ENCODE peak calls at places on chromosomes 11 and 22, in nine cellular contexts. One of them, this sample, is unnamed.

GRCh38 chr22:46914916-46915894 is 152.8 kb downstream of the TBC1D22A start:
- DNase-seq in GF-D8: no peak
- DNase-seq in hypothalamus: no peak
- DNase-seq in stimulated activated CD8-positive, alpha-beta memory T cell treated with anti-CD3 and anti-CD28 coated beads, Interleukin-15, amount 100 ng/mL, for 24 hours: no peak
- DNase-seq in AG20443: no peak
- DNase-seq in iPS DF 19.7: no peak
- DNase-seq in iPS-NIHi11: no peak
- DNase-seq in NCI-H524 treated with DMSO at 0.1 percent for 48 hours: no peak
- DNase-seq in T1000: no peak
- DNase-seq in this sample: no peak

GRCh38 chr11:118314985-118315384 is 10.5 kb downstream of the CD3E start:
- DNase-seq in iPS DF 19.7: no peak
- DNase-seq in hypothalamus: no peak
- DNase-seq in GF-D8: no peak
- DNase-seq in T1000: no peak
- DNase-seq in stimulated activated CD8-positive, alpha-beta memory T cell treated with anti-CD3 and anti-CD28 coated beads, Interleukin-15, amount 100 ng/mL, for 24 hours: no peak
- DNase-seq in iPS-NIHi11: no peak
- DNase-seq in AG20443: no peak
- DNase-seq in NCI-H524 treated with DMSO at 0.1 percent for 48 hours: no peak
- DNase-seq in this sample: no peak

GRCh38 chr11:8382436-8383053 is 118.9 kb upstream of the LMO1 start:
- DNase-seq in hypothalamus: no peak
- DNase-seq in GF-D8: no peak
- DNase-seq in iPS DF 19.7: no peak
- DNase-seq in stimulated activated CD8-positive, alpha-beta memory T cell treated with anti-CD3 and anti-CD28 coated beads, Interleukin-15, amount 100 ng/mL, for 24 hours: no peak
- DNase-seq in T1000: peak
- DNase-seq in iPS-NIHi11: no peak
- DNase-seq in AG20443: peak
- DNase-seq in NCI-H524 treated with DMSO at 0.1 percent for 48 hours: no peak
- DNase-seq in this sample: no peak

GRCh38 chr22:48851933-48852549 is 975.6 kb downstream of the BRD1 start:
- DNase-seq in T1000: no peak
- DNase-seq in GF-D8: no peak
- DNase-seq in stimulated activated CD8-positive, alpha-beta memory T cell treated with anti-CD3 and anti-CD28 coated beads, Interleukin-15, amount 100 ng/mL, for 24 hours: no peak
- DNase-seq in NCI-H524 treated with DMSO at 0.1 percent for 48 hours: no peak
- DNase-seq in hypothalamus: no peak
- DNase-seq in iPS-NIHi11: no peak
- DNase-seq in iPS DF 19.7: no peak
- DNase-seq in AG20443: no peak
- DNase-seq in this sample: no peak

GRCh38 chr22:20268350-20269012 is 363 bp upstream of the RTN4R start:
- DNase-seq in iPS-NIHi11: peak
- DNase-seq in AG20443: peak
- DNase-seq in iPS DF 19.7: no peak
- DNase-seq in stimulated activated CD8-positive, alpha-beta memory T cell treated with anti-CD3 and anti-CD28 coated beads, Interleukin-15, amount 100 ng/mL, for 24 hours: peak
- DNase-seq in GF-D8: no peak
- DNase-seq in NCI-H524 treated with DMSO at 0.1 percent for 48 hours: no peak
- DNase-seq in T1000: no peak
- DNase-seq in hypothalamus: no peak
- DNase-seq in this sample: peak

GRCh38 chr11:65498977-65499712 is at the start of gene MALAT1:
- DNase-seq in iPS DF 19.7: no peak
- DNase-seq in iPS-NIHi11: no peak
- DNase-seq in AG20443: peak
- DNase-seq in hypothalamus: peak
- DNase-seq in GF-D8: peak
- DNase-seq in stimulated activated CD8-positive, alpha-beta memory T cell treated with anti-CD3 and anti-CD28 coated beads, Interleukin-15, amount 100 ng/mL, for 24 hours: peak
- DNase-seq in NCI-H524 treated with DMSO at 0.1 percent for 48 hours: peak
- DNase-seq in T1000: peak
- DNase-seq in this sample: peak

GRCh38 chr22:44566911-44567310 is 68.9 kb upstream of the RTL6 start:
- DNase-seq in T1000: no peak
- DNase-seq in GF-D8: no peak
- DNase-seq in AG20443: no peak
- DNase-seq in NCI-H524 treated with DMSO at 0.1 percent for 48 hours: no peak
- DNase-seq in iPS DF 19.7: no peak
- DNase-seq in hypothalamus: no peak
- DNase-seq in stimulated activated CD8-positive, alpha-beta memory T cell treated with anti-CD3 and anti-CD28 coated beads, Interleukin-15, amount 100 ng/mL, for 24 hours: no peak
- DNase-seq in iPS-NIHi11: no peak
- DNase-seq in this sample: no peak

GRCh38 chr11:64607381-64608259 is 16.6 kb downstream of the SLC22A12 start:
- DNase-seq in iPS DF 19.7: no peak
- DNase-seq in hypothalamus: no peak
- DNase-seq in iPS-NIHi11: no peak
- DNase-seq in GF-D8: no peak
- DNase-seq in stimulated activated CD8-positive, alpha-beta memory T cell treated with anti-CD3 and anti-CD28 coated beads, Interleukin-15, amount 100 ng/mL, for 24 hours: no peak
- DNase-seq in T1000: no peak
- DNase-seq in NCI-H524 treated with DMSO at 0.1 percent for 48 hours: no peak
- DNase-seq in AG20443: peak
- DNase-seq in this sample: no peak

GRCh38 chr22:46031066-46031465 is 54.1 kb upstream of the WNT7B start:
- DNase-seq in iPS-NIHi11: no peak
- DNase-seq in hypothalamus: no peak
- DNase-seq in iPS DF 19.7: no peak
- DNase-seq in GF-D8: no peak
- DNase-seq in T1000: no peak
- DNase-seq in AG20443: no peak
- DNase-seq in NCI-H524 treated with DMSO at 0.1 percent for 48 hours: no peak
- DNase-seq in stimulated activated CD8-positive, alpha-beta memory T cell treated with anti-CD3 and anti-CD28 coated beads, Interleukin-15, amount 100 ng/mL, for 24 hours: no peak
- DNase-seq in this sample: no peak

GRCh38 chr22:31148516-31148915 is 8.2 kb upstream of the PLA2G3 start:
- DNase-seq in NCI-H524 treated with DMSO at 0.1 percent for 48 hours: no peak
- DNase-seq in GF-D8: no peak
- DNase-seq in T1000: no peak
- DNase-seq in iPS-NIHi11: no peak
- DNase-seq in AG20443: peak
- DNase-seq in iPS DF 19.7: no peak
- DNase-seq in hypothalamus: no peak
- DNase-seq in stimulated activated CD8-positive, alpha-beta memory T cell treated with anti-CD3 and anti-CD28 coated beads, Interleukin-15, amount 100 ng/mL, for 24 hours: no peak
- DNase-seq in this sample: no peak

GRCh38 chr11:111938687-111939160 is 1.6 kb downstream of the DIXDC1 start:
- DNase-seq in T1000: no peak
- DNase-seq in NCI-H524 treated with DMSO at 0.1 percent for 48 hours: no peak
- DNase-seq in stimulated activated CD8-positive, alpha-beta memory T cell treated with anti-CD3 and anti-CD28 coated beads, Interleukin-15, amount 100 ng/mL, for 24 hours: no peak
- DNase-seq in hypothalamus: no peak
- DNase-seq in iPS-NIHi11: no peak
- DNase-seq in GF-D8: peak
- DNase-seq in iPS DF 19.7: no peak
- DNase-seq in AG20443: peak
- DNase-seq in this sample: no peak

GRCh38 chr11:118497831-118498230 is 29.4 kb upstream of the TTC36 start:
- DNase-seq in hypothalamus: no peak
- DNase-seq in AG20443: no peak
- DNase-seq in GF-D8: no peak
- DNase-seq in T1000: no peak
- DNase-seq in iPS DF 19.7: no peak
- DNase-seq in NCI-H524 treated with DMSO at 0.1 percent for 48 hours: no peak
- DNase-seq in stimulated activated CD8-positive, alpha-beta memory T cell treated with anti-CD3 and anti-CD28 coated beads, Interleukin-15, amount 100 ng/mL, for 24 hours: no peak
- DNase-seq in iPS-NIHi11: no peak
- DNase-seq in this sample: no peak

GRCh38 chr11:57638005-57638760 is 11.5 kb downstream of the YPEL4 start:
- DNase-seq in AG20443: peak
- DNase-seq in NCI-H524 treated with DMSO at 0.1 percent for 48 hours: peak
- DNase-seq in stimulated activated CD8-positive, alpha-beta memory T cell treated with anti-CD3 and anti-CD28 coated beads, Interleukin-15, amount 100 ng/mL, for 24 hours: no peak
- DNase-seq in iPS-NIHi11: peak
- DNase-seq in hypothalamus: no peak
- DNase-seq in iPS DF 19.7: peak
- DNase-seq in GF-D8: no peak
- DNase-seq in T1000: peak
- DNase-seq in this sample: peak

GRCh38 chr11:116837231-116838091 is at the start of gene APOA1:
- DNase-seq in GF-D8: no peak
- DNase-seq in hypothalamus: no peak
- DNase-seq in AG20443: no peak
- DNase-seq in iPS DF 19.7: no peak
- DNase-seq in NCI-H524 treated with DMSO at 0.1 percent for 48 hours: no peak
- DNase-seq in T1000: no peak
- DNase-seq in iPS-NIHi11: peak
- DNase-seq in stimulated activated CD8-positive, alpha-beta memory T cell treated with anti-CD3 and anti-CD28 coated beads, Interleukin-15, amount 100 ng/mL, for 24 hours: no peak
- DNase-seq in this sample: no peak

GRCh38 chr11:65781152-65781961 is 581 bp upstream of the AP5B1 start:
- DNase-seq in iPS-NIHi11: peak
- DNase-seq in T1000: no peak
- DNase-seq in hypothalamus: no peak
- DNase-seq in NCI-H524 treated with DMSO at 0.1 percent for 48 hours: no peak
- DNase-seq in stimulated activated CD8-positive, alpha-beta memory T cell treated with anti-CD3 and anti-CD28 coated beads, Interleukin-15, amount 100 ng/mL, for 24 hours: no peak
- DNase-seq in AG20443: peak
- DNase-seq in GF-D8: no peak
- DNase-seq in iPS DF 19.7: no peak
- DNase-seq in this sample: no peak

GRCh38 chr11:96464695-96465307 is 75.0 kb downstream of the JRKL start:
- DNase-seq in iPS DF 19.7: no peak
- DNase-seq in NCI-H524 treated with DMSO at 0.1 percent for 48 hours: peak
- DNase-seq in T1000: no peak
- DNase-seq in hypothalamus: no peak
- DNase-seq in AG20443: peak
- DNase-seq in iPS-NIHi11: peak
- DNase-seq in GF-D8: peak
- DNase-seq in stimulated activated CD8-positive, alpha-beta memory T cell treated with anti-CD3 and anti-CD28 coated beads, Interleukin-15, amount 100 ng/mL, for 24 hours: no peak
- DNase-seq in this sample: no peak